ENCODE peak calls at places on chromosome 1, in four cellular contexts. F is GM10248, D is NCI-H460, G is sciatic nerve. B is an unnamed sample.

GRCh38 chr1:151934048-151934493 is 24.8 kb upstream of the THEM4 start:
- DNase-seq in F (peak), D (peak), G (no peak), B (peak)

GRCh38 chr1:174872615-174873058 is 127.1 kb upstream of the CACYBP start:
- DNase-seq in F (no peak), D (no peak), G (no peak), B (peak)

GRCh38 chr1:184986250-184986649 is 11.9 kb upstream of the NIBAN1 start:
- DNase-seq in F (no peak), D (peak), G (no peak), B (peak)

GRCh38 chr1:191831572-191831971 is 326.7 kb upstream of the RGS18 start:
- DNase-seq in F (no peak), D (no peak), G (no peak), B (no peak)

GRCh38 chr1:202940561-202940960 is 13.5 kb upstream of the KLHL12 start:
- DNase-seq in F (no peak), D (no peak), G (no peak), B (no peak)

GRCh38 chr1:159307338-159307737 is 5.2 kb downstream of the FCER1A start:
- DNase-seq in F (no peak), D (no peak), G (no peak), B (no peak)

GRCh38 chr1:226711976-226712778 is 26.9 kb downstream of the ITPKB start:
- DNase-seq in F (peak), D (no peak), G (peak), B (no peak)

GRCh38 chr1:96206451-96206850 is 515.1 kb upstream of the PTBP2 start:
- DNase-seq in F (no peak), D (no peak), G (no peak), B (no peak)

GRCh38 chr1:178964469-178965330 is 61.0 kb upstream of the FAM20B start:
- DNase-seq in F (no peak), D (no peak), G (no peak), B (no peak)

GRCh38 chr1:232904566-232904965 is 45.8 kb upstream of the NTPCR start:
- DNase-seq in F (no peak), D (peak), G (no peak), B (peak)

GRCh38 chr1:47710075-47711071 is 272.5 kb downstream of the FOXD2 start:
- DNase-seq in F (peak), D (peak), G (peak), B (peak)

GRCh38 chr1:105909811-105910210 is 1146.7 kb upstream of the PRMT6 start:
- DNase-seq in F (no peak), D (no peak), G (no peak), B (no peak)

GRCh38 chr1:179550753-179551682 is 24.7 kb downstream of the NPHS2 start:
- DNase-seq in F (no peak), D (peak), G (no peak), B (no peak)

GRCh38 chr1:18636762-18637552 is 6.3 kb downstream of the PAX7 start:
- DNase-seq in F (no peak), D (no peak), G (no peak), B (no peak)

GRCh38 chr1:26833432-26834405 is 7.2 kb downstream of the ZDHHC18 start:
- DNase-seq in F (peak), D (no peak), G (no peak), B (no peak)

GRCh38 chr1:222790115-222790514 is 24.7 kb upstream of the DISP1 start:
- DNase-seq in F (no peak), D (no peak), G (no peak), B (no peak)

GRCh38 chr1:179036844-179037465 is 11.3 kb downstream of the FAM20B start:
- DNase-seq in F (peak), D (no peak), G (no peak), B (no peak)